ENCODE peak calls at places on chromosome 1, in ten cellular contexts. One of them, this sample, is unnamed.

GRCh38 chr1:19735419-19736127 is 64.1 kb downstream of the TMCO4 start:
- DNase-seq in CD8-positive, alpha-beta T cell: no peak
- DNase-seq in lower leg skin: peak
- DNase-seq in brain microvascular endothelial cell: peak
- DNase-seq in PC-3: peak
- DNase-seq in NB4: no peak
- DNase-seq in body of pancreas: peak
- DNase-seq in HL-60: no peak
- DNase-seq in fibroblast of mammary gland: peak
- DNase-seq in HFFc6: peak
- DNase-seq in this sample: no peak

GRCh38 chr1:112956503-112957132 is 622 bp upstream of the SLC16A1 start:
- DNase-seq in CD8-positive, alpha-beta T cell: peak
- DNase-seq in lower leg skin: peak
- DNase-seq in brain microvascular endothelial cell: peak
- DNase-seq in PC-3: no peak
- DNase-seq in NB4: no peak
- DNase-seq in body of pancreas: peak
- DNase-seq in HL-60: no peak
- DNase-seq in fibroblast of mammary gland: no peak
- DNase-seq in HFFc6: peak
- DNase-seq in this sample: no peak

GRCh38 chr1:18037651-18038050 is 69.9 kb upstream of the IGSF21 start:
- DNase-seq in CD8-positive, alpha-beta T cell: no peak
- DNase-seq in lower leg skin: no peak
- DNase-seq in brain microvascular endothelial cell: no peak
- DNase-seq in PC-3: no peak
- DNase-seq in NB4: no peak
- DNase-seq in body of pancreas: no peak
- DNase-seq in HL-60: no peak
- DNase-seq in fibroblast of mammary gland: no peak
- DNase-seq in HFFc6: no peak
- DNase-seq in this sample: no peak

GRCh38 chr1:43293171-43293570 is 7.6 kb upstream of the TIE1 start:
- DNase-seq in CD8-positive, alpha-beta T cell: no peak
- DNase-seq in lower leg skin: no peak
- DNase-seq in brain microvascular endothelial cell: no peak
- DNase-seq in PC-3: no peak
- DNase-seq in NB4: no peak
- DNase-seq in body of pancreas: no peak
- DNase-seq in HL-60: no peak
- DNase-seq in fibroblast of mammary gland: no peak
- DNase-seq in HFFc6: peak
- DNase-seq in this sample: no peak

GRCh38 chr1:82227696-82228095 is 427.0 kb downstream of the ADGRL2 start:
- DNase-seq in CD8-positive, alpha-beta T cell: no peak
- DNase-seq in lower leg skin: no peak
- DNase-seq in brain microvascular endothelial cell: peak
- DNase-seq in PC-3: peak
- DNase-seq in NB4: peak
- DNase-seq in body of pancreas: no peak
- DNase-seq in HL-60: peak
- DNase-seq in fibroblast of mammary gland: peak
- DNase-seq in HFFc6: no peak
- DNase-seq in this sample: no peak

GRCh38 chr1:47687618-47687940 is 249.7 kb downstream of the FOXD2 start:
- DNase-seq in CD8-positive, alpha-beta T cell: no peak
- DNase-seq in lower leg skin: peak
- DNase-seq in brain microvascular endothelial cell: no peak
- DNase-seq in PC-3: no peak
- DNase-seq in NB4: no peak
- DNase-seq in body of pancreas: no peak
- DNase-seq in HL-60: no peak
- DNase-seq in fibroblast of mammary gland: no peak
- DNase-seq in HFFc6: no peak
- DNase-seq in this sample: no peak

GRCh38 chr1:10908266-10908665 is 104.2 kb upstream of the TARDBP start:
- DNase-seq in CD8-positive, alpha-beta T cell: no peak
- DNase-seq in lower leg skin: no peak
- DNase-seq in brain microvascular endothelial cell: no peak
- DNase-seq in PC-3: no peak
- DNase-seq in NB4: no peak
- DNase-seq in body of pancreas: no peak
- DNase-seq in HL-60: no peak
- DNase-seq in fibroblast of mammary gland: no peak
- DNase-seq in HFFc6: no peak
- DNase-seq in this sample: no peak

GRCh38 chr1:231872461-231872910 is 245.9 kb downstream of the DISC1 start:
- DNase-seq in CD8-positive, alpha-beta T cell: no peak
- DNase-seq in lower leg skin: no peak
- DNase-seq in brain microvascular endothelial cell: peak
- DNase-seq in PC-3: peak
- DNase-seq in NB4: no peak
- DNase-seq in body of pancreas: no peak
- DNase-seq in HL-60: no peak
- DNase-seq in fibroblast of mammary gland: peak
- DNase-seq in HFFc6: peak
- DNase-seq in this sample: no peak

GRCh38 chr1:39699419-39699818 is 8.2 kb upstream of the HPCAL4 start:
- DNase-seq in CD8-positive, alpha-beta T cell: no peak
- DNase-seq in lower leg skin: peak
- DNase-seq in brain microvascular endothelial cell: no peak
- DNase-seq in PC-3: no peak
- DNase-seq in NB4: no peak
- DNase-seq in body of pancreas: no peak
- DNase-seq in HL-60: no peak
- DNase-seq in fibroblast of mammary gland: no peak
- DNase-seq in HFFc6: no peak
- DNase-seq in this sample: no peak

GRCh38 chr1:20792177-20792576 is 5.1 kb upstream of the HP1BP3 start:
- DNase-seq in CD8-positive, alpha-beta T cell: no peak
- DNase-seq in lower leg skin: no peak
- DNase-seq in brain microvascular endothelial cell: peak
- DNase-seq in PC-3: no peak
- DNase-seq in NB4: no peak
- DNase-seq in body of pancreas: no peak
- DNase-seq in HL-60: no peak
- DNase-seq in fibroblast of mammary gland: peak
- DNase-seq in HFFc6: peak
- DNase-seq in this sample: no peak

GRCh38 chr1:23854568-23854967 is 13.5 kb downstream of the FUCA1 start:
- DNase-seq in CD8-positive, alpha-beta T cell: no peak
- DNase-seq in lower leg skin: no peak
- DNase-seq in brain microvascular endothelial cell: no peak
- DNase-seq in PC-3: no peak
- DNase-seq in NB4: peak
- DNase-seq in body of pancreas: no peak
- DNase-seq in HL-60: peak
- DNase-seq in fibroblast of mammary gland: peak
- DNase-seq in HFFc6: no peak
- DNase-seq in this sample: no peak

GRCh38 chr1:111214884-111215283 is 12.6 kb upstream of the CHI3L2 start:
- DNase-seq in CD8-positive, alpha-beta T cell: peak
- DNase-seq in lower leg skin: no peak
- DNase-seq in brain microvascular endothelial cell: no peak
- DNase-seq in PC-3: no peak
- DNase-seq in NB4: no peak
- DNase-seq in body of pancreas: no peak
- DNase-seq in HL-60: no peak
- DNase-seq in fibroblast of mammary gland: no peak
- DNase-seq in HFFc6: no peak
- DNase-seq in this sample: no peak

GRCh38 chr1:151372411-151372934 is at the start of gene SELENBP1:
- DNase-seq in CD8-positive, alpha-beta T cell: no peak
- DNase-seq in lower leg skin: peak
- DNase-seq in brain microvascular endothelial cell: peak
- DNase-seq in PC-3: peak
- DNase-seq in NB4: no peak
- DNase-seq in body of pancreas: peak
- DNase-seq in HL-60: no peak
- DNase-seq in fibroblast of mammary gland: peak
- DNase-seq in HFFc6: peak
- DNase-seq in this sample: peak

DNA sequence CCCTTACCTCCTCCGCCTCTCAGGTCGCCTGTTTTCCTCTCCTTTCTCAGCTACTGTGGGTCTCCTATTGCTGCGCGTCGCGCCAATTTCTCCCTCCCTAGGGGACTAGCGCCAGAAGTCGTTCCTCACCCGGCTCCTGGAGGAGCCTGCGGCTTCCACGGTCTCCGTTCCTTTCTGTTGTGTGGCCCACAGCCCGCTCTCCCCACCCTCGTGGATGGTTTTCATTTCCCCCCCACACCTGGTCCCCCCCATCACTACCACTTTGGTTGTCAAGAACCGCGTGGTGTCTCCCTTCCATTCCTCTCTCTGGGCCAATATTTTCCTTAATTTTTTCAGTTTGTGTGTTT is 525 bp downstream of the CNST start:
- DNase-seq in CD8-positive, alpha-beta T cell: no peak
- DNase-seq in lower leg skin: no peak
- DNase-seq in brain microvascular endothelial cell: no peak
- DNase-seq in PC-3: peak
- DNase-seq in NB4: no peak
- DNase-seq in body of pancreas: no peak
- DNase-seq in HL-60: no peak
- DNase-seq in fibroblast of mammary gland: peak
- DNase-seq in HFFc6: peak
- DNase-seq in this sample: no peak
- TF ChIP-seq CTCF in CD8-positive, alpha-beta T cell: no peak
- TF ChIP-seq CTCF in lower leg skin: no peak
- TF ChIP-seq CTCF in brain microvascular endothelial cell: no peak
- TF ChIP-seq CTCF in PC-3: peak
- TF ChIP-seq CTCF in NB4: no peak
- TF ChIP-seq CTCF in body of pancreas: no peak
- TF ChIP-seq CTCF in HL-60: no peak
- TF ChIP-seq CTCF in fibroblast of mammary gland: no peak
- TF ChIP-seq CTCF in HFFc6: no peak
- TF ChIP-seq CTCF in this sample: no peak

GRCh38 chr1:34779962-34780361 is 1.1 kb upstream of the GJB3 start:
- DNase-seq in CD8-positive, alpha-beta T cell: no peak
- DNase-seq in lower leg skin: peak
- DNase-seq in brain microvascular endothelial cell: no peak
- DNase-seq in PC-3: no peak
- DNase-seq in NB4: no peak
- DNase-seq in body of pancreas: no peak
- DNase-seq in HL-60: no peak
- DNase-seq in fibroblast of mammary gland: no peak
- DNase-seq in HFFc6: no peak
- DNase-seq in this sample: no peak

GRCh38 chr1:34779526-34779925 is 1.5 kb upstream of the GJB3 start:
- DNase-seq in CD8-positive, alpha-beta T cell: no peak
- DNase-seq in lower leg skin: peak
- DNase-seq in brain microvascular endothelial cell: no peak
- DNase-seq in PC-3: peak
- DNase-seq in NB4: no peak
- DNase-seq in body of pancreas: no peak
- DNase-seq in HL-60: no peak
- DNase-seq in fibroblast of mammary gland: no peak
- DNase-seq in HFFc6: no peak
- DNase-seq in this sample: no peak

GRCh38 chr1:34781071-34781843 is at the start of gene GJB3:
- DNase-seq in CD8-positive, alpha-beta T cell: no peak
- DNase-seq in lower leg skin: peak
- DNase-seq in brain microvascular endothelial cell: no peak
- DNase-seq in PC-3: peak
- DNase-seq in NB4: peak
- DNase-seq in body of pancreas: no peak
- DNase-seq in HL-60: no peak
- DNase-seq in fibroblast of mammary gland: no peak
- DNase-seq in HFFc6: no peak
- DNase-seq in this sample: no peak

GRCh38 chr1:34780528-34780927 is 486 bp upstream of the GJB3 start:
- DNase-seq in CD8-positive, alpha-beta T cell: no peak
- DNase-seq in lower leg skin: peak
- DNase-seq in brain microvascular endothelial cell: no peak
- DNase-seq in PC-3: peak
- DNase-seq in NB4: no peak
- DNase-seq in body of pancreas: no peak
- DNase-seq in HL-60: no peak
- DNase-seq in fibroblast of mammary gland: no peak
- DNase-seq in HFFc6: no peak
- DNase-seq in this sample: no peak

GRCh38 chr1:34781844-34782391 is 904 bp downstream of the GJB3 start:
- DNase-seq in CD8-positive, alpha-beta T cell: no peak
- DNase-seq in lower leg skin: peak
- DNase-seq in brain microvascular endothelial cell: no peak
- DNase-seq in PC-3: peak
- DNase-seq in NB4: no peak
- DNase-seq in body of pancreas: no peak
- DNase-seq in HL-60: no peak
- DNase-seq in fibroblast of mammary gland: no peak
- DNase-seq in HFFc6: no peak
- DNase-seq in this sample: no peak
- TF ChIP-seq CTCF in CD8-positive, alpha-beta T cell: no peak
- TF ChIP-seq CTCF in lower leg skin: no peak
- TF ChIP-seq CTCF in brain microvascular endothelial cell: no peak
- TF ChIP-seq CTCF in PC-3: peak
- TF ChIP-seq CTCF in NB4: no peak
- TF ChIP-seq CTCF in body of pancreas: no peak
- TF ChIP-seq CTCF in HL-60: no peak
- TF ChIP-seq CTCF in fibroblast of mammary gland: no peak
- TF ChIP-seq CTCF in HFFc6: peak
- TF ChIP-seq CTCF in this sample: no peak

GRCh38 chr1:147185442-147185841 is 13.2 kb upstream of the PRKAB2 start:
- DNase-seq in CD8-positive, alpha-beta T cell: no peak
- DNase-seq in lower leg skin: no peak
- DNase-seq in brain microvascular endothelial cell: no peak
- DNase-seq in PC-3: no peak
- DNase-seq in NB4: no peak
- DNase-seq in body of pancreas: no peak
- DNase-seq in HL-60: no peak
- DNase-seq in fibroblast of mammary gland: no peak
- DNase-seq in HFFc6: no peak
- DNase-seq in this sample: no peak

GRCh38 chr1:147189514-147189913 is 17.2 kb upstream of the PRKAB2 start:
- DNase-seq in CD8-positive, alpha-beta T cell: no peak
- DNase-seq in lower leg skin: no peak
- DNase-seq in brain microvascular endothelial cell: no peak
- DNase-seq in PC-3: no peak
- DNase-seq in NB4: no peak
- DNase-seq in body of pancreas: no peak
- DNase-seq in HL-60: no peak
- DNase-seq in fibroblast of mammary gland: no peak
- DNase-seq in HFFc6: no peak
- DNase-seq in this sample: no peak
- TF ChIP-seq CTCF in CD8-positive, alpha-beta T cell: no peak
- TF ChIP-seq CTCF in lower leg skin: no peak
- TF ChIP-seq CTCF in brain microvascular endothelial cell: no peak
- TF ChIP-seq CTCF in PC-3: no peak
- TF ChIP-seq CTCF in NB4: no peak
- TF ChIP-seq CTCF in body of pancreas: no peak
- TF ChIP-seq CTCF in HL-60: no peak
- TF ChIP-seq CTCF in fibroblast of mammary gland: no peak
- TF ChIP-seq CTCF in HFFc6: no peak
- TF ChIP-seq CTCF in this sample: no peak

GRCh38 chr1:83882906-83883305 is 116.0 kb downstream of the TTLL7 start:
- DNase-seq in CD8-positive, alpha-beta T cell: no peak
- DNase-seq in lower leg skin: no peak
- DNase-seq in brain microvascular endothelial cell: peak
- DNase-seq in PC-3: peak
- DNase-seq in NB4: peak
- DNase-seq in body of pancreas: no peak
- DNase-seq in HL-60: no peak
- DNase-seq in fibroblast of mammary gland: peak
- DNase-seq in HFFc6: peak
- DNase-seq in this sample: no peak
- TF ChIP-seq CTCF in CD8-positive, alpha-beta T cell: no peak
- TF ChIP-seq CTCF in lower leg skin: no peak
- TF ChIP-seq CTCF in brain microvascular endothelial cell: peak
- TF ChIP-seq CTCF in PC-3: peak
- TF ChIP-seq CTCF in NB4: peak
- TF ChIP-seq CTCF in body of pancreas: no peak
- TF ChIP-seq CTCF in HL-60: no peak
- TF ChIP-seq CTCF in fibroblast of mammary gland: peak
- TF ChIP-seq CTCF in HFFc6: peak
- TF ChIP-seq CTCF in this sample: no peak